ENCODE peak calls at places on chromosome 10, in five cellular contexts. One of them, this sample, is unnamed.
A peak's percentile ranks its signal among the peaks of the same experiment; 100 is the strongest.

GRCh38 chr10:32963102-32963501 is 5.1 kb upstream of the ITGB1 start:
- DNase-seq in uterus: no peak
- DNase-seq in brain microvascular endothelial cell: peak; percentile 68
- DNase-seq in thyroid gland: no peak
- DNase-seq in testis: no peak
- DNase-seq in this sample: peak; percentile 58

GRCh38 chr10:7405637-7406036 is 5.2 kb downstream of the SFMBT2 start:
- DNase-seq in uterus: no peak
- DNase-seq in brain microvascular endothelial cell: no peak
- DNase-seq in thyroid gland: no peak
- DNase-seq in testis: no peak
- DNase-seq in this sample: no peak

GRCh38 chr10:77681839-77682238 is 44.2 kb upstream of the KCNMA1 start:
- DNase-seq in uterus: no peak
- DNase-seq in brain microvascular endothelial cell: no peak
- DNase-seq in thyroid gland: no peak
- DNase-seq in testis: no peak
- DNase-seq in this sample: no peak

GRCh38 chr10:4407783-4408182 is 418.2 kb upstream of the AKR1E2 start:
- DNase-seq in uterus: no peak
- DNase-seq in brain microvascular endothelial cell: no peak
- DNase-seq in thyroid gland: no peak
- DNase-seq in testis: no peak
- DNase-seq in this sample: no peak

GRCh38 chr10:117747636-117748035 is 205.1 kb downstream of the EMX2 start:
- DNase-seq in uterus: no peak
- DNase-seq in brain microvascular endothelial cell: no peak
- DNase-seq in thyroid gland: no peak
- DNase-seq in testis: no peak
- DNase-seq in this sample: no peak

GRCh38 chr10:12397931-12398330 is 48.6 kb downstream of the CAMK1D start:
- DNase-seq in uterus: no peak
- DNase-seq in brain microvascular endothelial cell: no peak
- DNase-seq in thyroid gland: no peak
- DNase-seq in testis: no peak
- DNase-seq in this sample: no peak

GRCh38 chr10:67883710-67884312 is 645 bp upstream of the SIRT1 start:
- DNase-seq in uterus: peak; percentile 26
- DNase-seq in brain microvascular endothelial cell: no peak
- DNase-seq in thyroid gland: peak; percentile 30
- DNase-seq in testis: no peak
- DNase-seq in this sample: no peak

GRCh38 chr10:101569465-101569837 is 18.6 kb downstream of the POLL start:
- DNase-seq in uterus: no peak
- DNase-seq in brain microvascular endothelial cell: no peak
- DNase-seq in thyroid gland: no peak
- DNase-seq in testis: no peak
- DNase-seq in this sample: no peak

GRCh38 chr10:70785190-70785589 is at the start of gene TBATA:
- DNase-seq in uterus: no peak
- DNase-seq in brain microvascular endothelial cell: no peak
- DNase-seq in thyroid gland: no peak
- DNase-seq in testis: no peak
- DNase-seq in this sample: no peak

GRCh38 chr10:119132521-119133345 is 28.8 kb downstream of the DENND10 start:
- DNase-seq in uterus: no peak
- DNase-seq in brain microvascular endothelial cell: no peak
- DNase-seq in thyroid gland: no peak
- DNase-seq in testis: no peak
- DNase-seq in this sample: no peak

GRCh38 chr10:119129721-119130120 is 25.8 kb downstream of the DENND10 start:
- DNase-seq in uterus: no peak
- DNase-seq in brain microvascular endothelial cell: no peak
- DNase-seq in thyroid gland: no peak
- DNase-seq in testis: no peak
- DNase-seq in this sample: no peak

GRCh38 chr10:119135517-119135890 is 30.0 kb downstream of the SFXN4 start:
- DNase-seq in uterus: no peak
- DNase-seq in brain microvascular endothelial cell: no peak
- DNase-seq in thyroid gland: no peak
- DNase-seq in testis: no peak
- DNase-seq in this sample: no peak

GRCh38 chr10:119136084-119136483 is 29.4 kb downstream of the SFXN4 start:
- DNase-seq in uterus: no peak
- DNase-seq in brain microvascular endothelial cell: no peak
- DNase-seq in thyroid gland: no peak
- DNase-seq in testis: no peak
- DNase-seq in this sample: no peak

DNA sequence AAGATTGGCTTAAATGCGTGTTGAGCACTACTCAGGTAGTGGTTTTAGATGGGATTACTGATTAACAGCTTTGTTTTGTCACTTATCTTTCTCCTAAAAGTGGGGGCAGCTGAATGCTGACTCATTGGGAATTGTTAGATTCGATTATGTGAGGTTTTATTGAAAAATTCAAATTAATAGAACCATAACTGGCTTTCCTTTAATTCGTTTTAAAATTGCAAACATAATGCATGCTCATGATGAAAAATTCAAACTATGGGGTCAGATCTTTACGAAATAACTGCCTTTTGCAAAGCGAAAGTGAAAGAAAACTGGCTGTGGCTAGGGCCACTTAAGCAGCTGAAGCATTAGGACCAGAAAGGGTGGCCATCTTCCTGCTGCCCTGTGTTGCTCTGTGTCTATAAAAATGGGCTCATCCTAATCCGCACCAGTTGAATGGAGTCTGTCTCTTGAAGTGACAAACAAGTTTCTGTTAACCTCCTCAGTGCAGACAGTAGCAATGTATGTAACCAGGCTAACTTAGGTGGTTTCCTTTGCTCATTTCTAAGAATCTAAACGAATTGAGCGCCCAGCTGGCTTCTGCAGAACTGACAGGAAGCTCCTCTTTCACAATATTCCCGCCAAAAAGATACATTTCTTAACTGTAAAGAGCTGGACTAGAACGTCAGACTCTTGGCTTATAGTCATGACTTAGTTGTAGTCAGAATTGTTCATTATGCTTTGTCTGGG is 27.8 kb downstream of the DENND10 start:
- DNase-seq in uterus: no peak
- DNase-seq in brain microvascular endothelial cell: no peak
- DNase-seq in thyroid gland: no peak
- DNase-seq in testis: no peak
- DNase-seq in this sample: no peak
- H3K4me3 ChIP-seq in uterus: peak overlapping the region; percentile 8
- H3K4me3 ChIP-seq in brain microvascular endothelial cell: no peak overlapping the region
- H3K4me3 ChIP-seq in thyroid gland: no peak overlapping the region
- H3K4me3 ChIP-seq in testis: no peak overlapping the region
- H3K4me3 ChIP-seq in this sample: no peak overlapping the region

GRCh38 chr10:23702977-23703414 is 264.1 kb downstream of the OTUD1 start:
- DNase-seq in uterus: no peak
- DNase-seq in brain microvascular endothelial cell: peak; percentile 29
- DNase-seq in thyroid gland: peak; percentile 47
- DNase-seq in testis: peak; percentile 62
- DNase-seq in this sample: peak; percentile 14
- TF ChIP-seq CTCF in uterus: peak; percentile 51
- TF ChIP-seq CTCF in brain microvascular endothelial cell: peak; percentile 75
- TF ChIP-seq CTCF in thyroid gland: peak; percentile 40
- TF ChIP-seq CTCF in testis: peak; percentile 58
- TF ChIP-seq CTCF in this sample: peak; percentile 71

GRCh38 chr10:129956902-129957673 is 7.0 kb downstream of the EBF3 start:
- DNase-seq in uterus: no peak
- DNase-seq in brain microvascular endothelial cell: no peak
- DNase-seq in thyroid gland: no peak
- DNase-seq in testis: no peak
- DNase-seq in this sample: no peak
- H3K4me3 ChIP-seq in uterus: no peak overlapping the region
- H3K4me3 ChIP-seq in brain microvascular endothelial cell: no peak overlapping the region
- H3K4me3 ChIP-seq in thyroid gland: no peak overlapping the region
- H3K4me3 ChIP-seq in testis: no peak overlapping the region
- H3K4me3 ChIP-seq in this sample: no peak overlapping the region

GRCh38 chr10:91170418-91170817 is 50.0 kb upstream of the PCGF5 start:
- DNase-seq in uterus: no peak
- DNase-seq in brain microvascular endothelial cell: no peak
- DNase-seq in thyroid gland: no peak
- DNase-seq in testis: no peak
- DNase-seq in this sample: no peak
- TF ChIP-seq CTCF in uterus: no peak
- TF ChIP-seq CTCF in brain microvascular endothelial cell: no peak
- TF ChIP-seq CTCF in thyroid gland: no peak
- TF ChIP-seq CTCF in testis: no peak
- TF ChIP-seq CTCF in this sample: no peak

GRCh38 chr10:97736902-97737769 is at the start of gene ZFYVE27:
- DNase-seq in uterus: peak; percentile 97
- DNase-seq in brain microvascular endothelial cell: peak; percentile 91
- DNase-seq in thyroid gland: peak; percentile 97
- DNase-seq in testis: peak; percentile 96
- DNase-seq in this sample: no peak

GRCh38 chr10:97738616-97739015 is 1.7 kb downstream of the ZFYVE27 start:
- DNase-seq in uterus: no peak
- DNase-seq in brain microvascular endothelial cell: no peak
- DNase-seq in thyroid gland: no peak
- DNase-seq in testis: no peak
- DNase-seq in this sample: no peak

GRCh38 chr10:97743169-97743945 is 6.4 kb downstream of the ZFYVE27 start:
- DNase-seq in uterus: no peak
- DNase-seq in brain microvascular endothelial cell: no peak
- DNase-seq in thyroid gland: no peak
- DNase-seq in testis: no peak
- DNase-seq in this sample: no peak

GRCh38 chr10:97737770-97738265 is 890 bp downstream of the ZFYVE27 start:
- DNase-seq in uterus: no peak
- DNase-seq in brain microvascular endothelial cell: no peak
- DNase-seq in thyroid gland: no peak
- DNase-seq in testis: no peak
- DNase-seq in this sample: no peak

DNA sequence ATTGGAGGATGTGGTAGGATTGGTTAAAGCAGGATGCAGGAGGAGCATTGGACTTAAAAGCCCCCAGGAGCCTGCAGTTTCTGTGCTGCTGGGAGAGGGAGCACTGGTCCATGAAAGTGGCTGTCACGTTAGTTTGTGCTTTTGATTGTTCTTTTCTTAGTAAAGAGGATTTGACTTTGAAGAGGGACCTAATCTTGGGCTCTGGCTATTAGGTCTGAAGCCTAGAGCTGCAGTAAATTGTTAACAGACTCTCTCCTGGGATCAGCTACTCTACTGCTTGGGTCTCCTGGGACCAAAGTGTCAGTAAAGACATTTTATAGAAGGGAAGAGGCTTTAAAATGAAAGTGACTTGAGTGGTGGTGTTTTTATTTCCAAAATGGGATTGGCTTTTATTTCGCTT is 3.7 kb downstream of the ZFYVE27 start:
- DNase-seq in uterus: no peak
- DNase-seq in brain microvascular endothelial cell: no peak
- DNase-seq in thyroid gland: no peak
- DNase-seq in testis: no peak
- DNase-seq in this sample: no peak
- H3K4me3 ChIP-seq in uterus: no peak overlapping the region
- H3K4me3 ChIP-seq in brain microvascular endothelial cell: no peak overlapping the region
- H3K4me3 ChIP-seq in thyroid gland: no peak overlapping the region
- H3K4me3 ChIP-seq in testis: no peak overlapping the region
- H3K4me3 ChIP-seq in this sample: no peak overlapping the region

GRCh38 chr10:11125004-11125403 is 107.3 kb downstream of the CELF2 start:
- DNase-seq in uterus: no peak
- DNase-seq in brain microvascular endothelial cell: no peak
- DNase-seq in thyroid gland: no peak
- DNase-seq in testis: no peak
- DNase-seq in this sample: no peak
- TF ChIP-seq CTCF in uterus: no peak
- TF ChIP-seq CTCF in brain microvascular endothelial cell: no peak
- TF ChIP-seq CTCF in thyroid gland: no peak
- TF ChIP-seq CTCF in testis: no peak
- TF ChIP-seq CTCF in this sample: no peak

GRCh38 chr10:19815036-19815435 is 1.2 kb upstream of the PLXDC2 start:
- DNase-seq in uterus: no peak
- DNase-seq in brain microvascular endothelial cell: no peak
- DNase-seq in thyroid gland: no peak
- DNase-seq in testis: no peak
- DNase-seq in this sample: no peak
- H3K4me3 ChIP-seq in uterus: peak overlapping the region; percentile 72
- H3K4me3 ChIP-seq in brain microvascular endothelial cell: peak overlapping the region; percentile 76
- H3K4me3 ChIP-seq in thyroid gland: no peak overlapping the region
- H3K4me3 ChIP-seq in testis: peak overlapping the region; percentile 69
- H3K4me3 ChIP-seq in this sample: no peak overlapping the region

GRCh38 chr10:26528715-26529393 is 90.7 kb downstream of the APBB1IP start:
- DNase-seq in uterus: no peak
- DNase-seq in brain microvascular endothelial cell: no peak
- DNase-seq in thyroid gland: no peak
- DNase-seq in testis: no peak
- DNase-seq in this sample: no peak

DNA sequence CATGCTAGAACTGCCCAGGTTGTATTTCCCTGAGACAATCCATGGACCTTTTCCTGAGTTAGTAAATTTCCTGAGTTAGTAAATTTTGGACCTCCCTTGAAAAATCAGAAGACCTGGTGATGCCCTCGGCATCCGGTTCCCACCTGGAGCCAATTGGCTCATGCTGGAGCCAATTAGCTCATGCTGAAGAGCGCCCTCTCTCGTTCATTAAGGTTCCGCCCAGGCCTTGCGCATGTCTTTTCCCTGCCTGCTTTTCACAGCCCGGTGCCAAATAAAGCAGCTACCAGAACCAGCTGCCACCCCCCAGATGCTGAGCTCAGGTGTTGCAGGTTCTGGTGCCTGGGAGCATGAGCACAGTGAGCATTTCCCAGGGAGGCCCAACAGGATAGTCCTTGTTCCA is 96.2 kb downstream of the APBB1IP start:
- DNase-seq in uterus: no peak
- DNase-seq in brain microvascular endothelial cell: no peak
- DNase-seq in thyroid gland: no peak
- DNase-seq in testis: peak; percentile 62
- DNase-seq in this sample: no peak
- TF ChIP-seq CTCF in uterus: no peak
- TF ChIP-seq CTCF in brain microvascular endothelial cell: no peak
- TF ChIP-seq CTCF in thyroid gland: no peak
- TF ChIP-seq CTCF in testis: no peak
- TF ChIP-seq CTCF in this sample: no peak

This sample was measured in AG04449.